ENCODE peak calls at places on chromosomes 13 and 19, in six cellular contexts. K is A549, B is right lobe of liver, L is lower leg skin, V is esophagus squamous epithelium, H is sigmoid colon. E is an unnamed sample.

GRCh38 chr13:113417836-113418721 is 35.2 kb downstream of the ADPRHL1 start:
- DNase-seq in V (no peak), H (no peak), B (no peak), L (no peak), K (no peak), E (no peak)

GRCh38 chr19:48629599-48630288 is 7.4 kb downstream of the DBP start:
- DNase-seq in L (no peak), H (peak), K (no peak), B (peak), V (no peak), E (no peak)

GRCh38 chr13:29310806-29311205 is 284.7 kb downstream of the SLC7A1 start:
- DNase-seq in B (no peak), V (no peak), K (no peak), H (no peak), L (no peak), E (no peak)

GRCh38 chr19:30268601-30269000 is 103.6 kb upstream of the ZNF536 start:
- DNase-seq in K (no peak), L (no peak), H (no peak), V (no peak), B (no peak), E (no peak)

GRCh38 chr19:15115080-15115479 is 7.9 kb downstream of the SYDE1 start:
- DNase-seq in H (peak), K (no peak), B (peak), V (no peak), L (no peak), E (no peak)

GRCh38 chr19:22831211-22831610 is 880 bp upstream of the ZNF723 start:
- DNase-seq in V (no peak), B (no peak), K (no peak), H (no peak), L (peak), E (no peak)

GRCh38 chr13:107351305-107351704 is 783.4 kb upstream of the ARGLU1 start:
- DNase-seq in K (no peak), L (no peak), V (no peak), B (no peak), H (no peak), E (no peak)

GRCh38 chr19:34995551-34995950 is 4.6 kb upstream of the GRAMD1A start:
- DNase-seq in B (no peak), K (no peak), L (no peak), V (no peak), H (no peak), E (no peak)

GRCh38 chr13:113914333-113915011 is 50.6 kb upstream of the GAS6 start:
- DNase-seq in K (no peak), H (no peak), V (no peak), B (no peak), L (peak), E (peak)

GRCh38 chr13:20903164-20903475 is 574 bp upstream of the XPO4 start:
- DNase-seq in V (no peak), H (no peak), L (no peak), K (no peak), B (no peak), E (no peak)

GRCh38 chr19:58154287-58154678 is 3.7 kb upstream of the ZNF329 start:
- DNase-seq in L (no peak), V (no peak), B (peak), K (no peak), H (peak), E (no peak)

GRCh38 chr19:29315566-29315965 is 102.6 kb upstream of the UQCRFS1 start:
- DNase-seq in V (no peak), B (no peak), K (no peak), L (no peak), H (no peak), E (no peak)

GRCh38 chr13:48210178-48210577 is 22.8 kb upstream of the ITM2B start:
- DNase-seq in L (no peak), V (no peak), B (no peak), K (peak), H (no peak), E (no peak)

GRCh38 chr19:39413269-39413902 is 917 bp downstream of the PLEKHG2 start:
- DNase-seq in V (no peak), B (peak), L (peak), H (peak), K (peak), E (no peak)

GRCh38 chr13:77105051-77105450 is 78.1 kb upstream of the FBXL3 start:
- DNase-seq in B (no peak), L (no peak), H (no peak), V (no peak), K (no peak), E (no peak)

GRCh38 chr13:23771966-23772365 is 117.2 kb downstream of the MIPEP start:
- DNase-seq in B (no peak), L (no peak), K (no peak), V (no peak), H (no peak), E (no peak)

GRCh38 chr19:38793186-38793585 is 4.2 kb downstream of the LGALS7B start:
- DNase-seq in L (no peak), B (no peak), H (no peak), K (no peak), V (no peak), E (no peak)

GRCh38 chr19:49097453-49098288 is 12.4 kb downstream of the SNRNP70 start:
- DNase-seq in L (peak), H (peak), B (peak), K (peak), V (no peak), E (no peak)

GRCh38 chr19:1324792-1325567 is 39.3 kb downstream of the EFNA2 start:
- DNase-seq in K (peak), H (peak), V (no peak), L (peak), B (peak), E (no peak)

GRCh38 chr19:21568816-21569496 is 63.6 kb downstream of the ZNF429 start:
- DNase-seq in L (peak), H (peak), K (no peak), B (peak), V (no peak), E (no peak)
- TF ChIP-seq POLR2A in L (no peak), H (peak), K (no peak), B (peak), V (no peak), E (no peak)

GRCh38 chr19:4399871-4400768 is at the start of gene SH3GL1:
- DNase-seq in V (peak), B (peak), H (peak), K (peak), L (peak), E (no peak)
- TF ChIP-seq POLR2A in V (peak), B (peak), H (no peak), K (peak), L (no peak), E (peak)

DNA sequence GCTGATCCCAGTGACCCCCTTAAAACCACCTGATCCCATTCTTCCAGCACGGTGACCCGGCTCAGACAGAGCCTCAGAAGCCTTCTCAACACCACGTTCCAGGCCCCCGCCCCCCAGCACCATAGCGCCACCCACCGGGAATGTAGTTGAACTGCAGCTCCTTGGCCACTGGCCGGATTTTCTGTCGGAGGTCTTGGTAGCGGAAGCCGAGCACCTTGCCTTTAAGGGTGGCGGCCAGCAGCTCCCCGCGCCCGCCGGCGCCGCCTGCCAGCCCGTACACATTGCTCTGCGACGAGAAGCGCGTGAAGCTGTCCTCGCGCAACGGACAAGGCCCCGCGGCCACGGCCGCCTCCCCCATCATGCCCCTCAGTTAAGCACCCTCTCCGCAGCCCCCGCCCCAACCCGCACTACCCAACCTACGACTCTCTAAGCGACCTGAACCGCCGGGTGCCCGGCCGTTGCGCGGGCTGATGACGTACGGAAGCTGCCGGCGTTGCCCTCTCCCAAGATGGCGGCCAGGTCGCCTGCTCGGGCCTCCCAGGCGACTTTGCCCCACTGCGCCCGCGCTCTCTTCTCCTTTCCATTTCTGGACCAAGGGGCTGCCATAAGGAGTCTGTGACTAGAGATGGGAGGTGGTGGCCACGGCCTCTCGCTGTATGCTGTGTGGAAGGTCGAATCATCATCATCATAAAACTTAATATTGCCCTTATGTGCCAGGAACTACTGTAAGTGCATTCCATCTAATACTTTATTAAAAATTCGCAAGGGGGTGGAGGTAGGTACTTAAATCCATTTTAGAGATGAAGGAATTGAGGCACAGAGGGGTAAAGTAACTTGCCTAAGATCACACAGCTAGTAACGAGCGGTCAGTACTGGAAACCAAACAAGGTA is at the start of gene KPTN:
- DNase-seq in V (peak), H (peak), K (peak), L (peak), B (peak), E (no peak)
- TF ChIP-seq POLR2A in V (no peak), H (no peak), K (peak), L (no peak), B (peak), E (no peak)

DNA sequence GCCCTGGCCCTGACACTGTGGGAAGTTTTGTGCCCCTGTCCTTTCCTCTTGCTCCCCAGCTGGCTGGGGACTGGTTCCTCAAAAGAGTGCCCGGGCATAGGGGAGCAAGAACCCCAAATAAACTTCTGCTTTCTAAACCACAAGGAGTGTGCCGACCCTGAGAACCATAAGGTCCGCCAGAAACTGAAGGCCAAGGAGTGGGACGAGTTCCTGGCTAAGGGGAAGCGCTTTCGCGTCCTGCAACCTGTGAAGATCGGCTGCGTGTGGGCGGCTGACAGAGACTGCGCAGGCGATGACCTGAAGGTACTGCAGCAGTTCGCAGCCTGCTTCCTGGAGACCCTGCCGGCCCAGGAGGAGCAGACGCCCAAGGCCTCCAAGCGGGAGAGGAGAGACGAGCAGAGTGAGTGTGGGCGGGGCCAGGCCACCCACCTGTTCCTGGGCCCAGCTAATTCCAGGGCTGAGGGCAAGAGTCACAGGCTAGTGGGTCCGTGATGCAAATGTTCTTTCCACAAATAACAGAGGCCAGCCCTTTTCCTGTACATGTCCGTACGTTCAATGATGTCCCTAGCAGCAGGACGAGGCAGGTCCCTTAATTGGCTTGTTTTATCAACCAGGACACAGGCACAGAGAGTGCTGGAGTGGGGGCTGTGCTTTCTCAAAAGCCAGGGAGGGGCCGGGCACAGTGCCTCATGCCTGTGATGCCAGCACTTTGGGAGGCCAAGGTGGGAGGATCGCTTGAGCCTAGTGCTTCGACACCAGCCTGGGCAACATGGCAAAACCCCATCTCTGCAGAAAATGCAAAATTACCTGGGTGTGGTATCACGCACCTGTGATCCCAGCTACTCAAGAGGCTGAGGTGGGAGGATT is 25.6 kb downstream of the UBXN6 start:
- DNase-seq in K (no peak), L (no peak), H (no peak), B (no peak), V (no peak), E (no peak)
- TF ChIP-seq POLR2A in K (no peak), L (no peak), H (no peak), B (no peak), V (no peak), E (no peak)

DNA sequence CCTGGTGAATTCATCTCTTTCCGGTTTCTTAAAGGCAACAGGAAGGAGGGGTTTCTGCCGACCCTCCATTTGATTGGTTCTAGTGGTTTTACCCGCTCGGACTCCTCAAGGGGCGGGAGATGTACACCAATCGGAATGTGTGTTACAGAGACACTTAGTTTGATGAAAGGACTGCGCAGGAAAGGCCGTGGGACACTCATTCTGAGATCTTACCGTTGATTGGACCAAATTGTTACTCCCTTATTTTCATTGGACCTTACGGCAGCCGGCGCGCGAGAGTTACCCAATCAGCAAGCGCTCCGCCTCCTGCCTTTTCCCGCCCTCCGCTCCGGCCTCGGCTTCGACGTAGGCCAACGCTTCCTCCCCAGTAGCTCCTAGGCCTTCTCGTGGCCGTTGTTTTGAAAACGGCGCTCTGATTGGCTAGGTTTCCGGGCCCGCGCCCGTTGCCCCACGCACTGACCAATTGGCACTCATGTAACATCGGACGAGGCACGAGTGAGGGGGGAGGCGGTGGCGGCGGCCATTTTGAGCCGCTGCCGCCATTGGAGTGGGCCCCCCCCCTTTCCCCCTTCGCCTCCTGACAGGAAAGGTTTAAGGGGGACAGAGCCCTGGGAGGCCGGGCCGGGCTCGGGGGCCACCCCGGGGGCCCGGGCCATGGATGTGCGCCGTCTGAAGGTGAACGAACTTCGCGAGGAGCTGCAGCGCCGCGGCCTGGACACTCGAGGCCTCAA is at the start of gene HNRNPUL1:
- DNase-seq in B (peak), K (peak), H (peak), L (peak), V (peak), E (peak)
- TF ChIP-seq POLR2A in B (peak), K (peak), H (no peak), L (no peak), V (no peak), E (no peak)

DNA sequence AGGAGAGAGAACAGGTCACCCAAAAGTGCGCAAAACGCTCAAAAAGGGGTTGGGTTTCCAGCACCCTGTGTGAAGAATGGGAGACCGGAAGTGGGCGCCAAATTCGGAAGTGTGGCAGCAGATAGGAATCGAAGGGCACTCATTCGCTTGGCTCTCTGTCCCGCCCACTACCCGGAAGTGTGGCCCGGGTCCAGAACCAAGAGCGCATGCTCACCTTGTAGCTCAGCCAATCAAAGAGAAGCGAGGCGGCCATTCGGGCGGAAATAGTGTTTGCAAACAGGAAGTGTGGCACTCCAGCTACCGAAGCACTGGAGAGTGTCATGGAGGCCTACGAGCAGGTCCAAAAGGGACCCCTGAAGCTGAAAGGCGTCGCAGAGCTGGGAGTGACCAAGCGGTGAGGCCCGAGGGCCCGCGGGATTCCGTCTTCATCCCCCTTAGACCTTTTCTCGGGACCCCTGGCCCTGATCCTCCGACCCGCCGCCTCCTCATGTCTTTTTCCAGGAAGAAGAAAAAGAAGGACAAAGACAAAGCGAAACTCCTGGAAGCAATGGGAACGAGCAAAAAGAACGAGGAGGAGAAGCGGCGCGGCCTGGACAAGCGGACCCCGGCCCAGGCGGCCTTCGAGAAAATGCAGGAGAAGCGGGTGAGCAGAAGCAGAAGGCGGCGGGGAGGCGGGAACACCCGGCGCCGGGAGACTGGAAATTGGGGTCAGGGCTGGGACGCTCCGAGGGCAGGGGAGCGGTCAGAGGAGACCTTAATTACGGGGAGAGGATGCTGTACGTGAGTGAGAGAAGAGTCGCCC is at the start of gene FAM32A:
- DNase-seq in L (peak), V (peak), H (peak), B (peak), K (peak), E (no peak)
- TF ChIP-seq POLR2A in L (no peak), V (peak), H (peak), B (peak), K (no peak), E (no peak)

DNA sequence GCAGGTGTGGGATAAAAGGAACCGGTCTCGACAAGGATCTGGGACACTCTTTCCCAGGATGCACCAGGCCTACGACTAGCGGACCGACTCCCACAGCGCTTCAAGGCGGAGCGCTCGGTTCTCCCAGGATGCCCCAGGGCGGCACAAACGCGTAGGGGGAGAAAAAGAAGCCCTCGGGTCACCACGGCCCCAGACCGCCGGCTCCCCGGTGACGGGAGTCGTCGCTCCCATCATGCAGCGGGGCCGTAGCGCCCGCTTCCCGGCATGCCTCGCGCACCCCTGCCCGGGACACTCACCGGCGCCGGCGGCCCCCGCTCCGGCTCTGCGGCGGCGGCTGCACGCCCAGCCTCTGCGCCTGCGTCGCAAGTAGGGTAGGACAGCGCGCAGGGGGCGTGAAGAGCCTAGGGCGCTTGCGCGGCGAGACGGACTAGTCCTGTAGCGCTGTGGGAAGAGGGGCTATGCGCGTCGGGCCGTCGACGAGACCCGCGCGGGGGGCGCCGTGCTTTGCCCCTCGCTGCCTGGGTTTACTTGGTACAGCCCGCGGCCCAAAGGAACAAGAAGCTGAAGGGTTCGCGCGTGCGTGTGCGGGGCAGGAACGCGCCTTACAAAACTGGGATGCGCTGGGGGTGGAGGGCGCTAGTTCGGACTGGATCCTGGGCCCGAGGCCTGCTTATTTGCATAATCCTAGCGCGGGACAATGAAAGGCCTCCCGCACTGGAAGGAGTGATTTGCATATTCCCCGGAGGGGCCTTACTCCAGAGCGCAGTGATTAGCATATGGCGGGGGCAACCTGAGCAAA is at the start of gene ZNF428:
- DNase-seq in B (peak), L (peak), V (peak), H (peak), K (peak), E (peak)
- TF ChIP-seq POLR2A in B (peak), L (no peak), V (peak), H (peak), K (peak), E (no peak)

GRCh38 chr19:6530385-6531162 is at the start of gene TNFSF9:
- DNase-seq in H (peak), V (no peak), L (peak), B (peak), K (peak), E (no peak)
- TF ChIP-seq POLR2A in H (no peak), V (peak), L (no peak), B (peak), K (peak), E (peak)

DNA sequence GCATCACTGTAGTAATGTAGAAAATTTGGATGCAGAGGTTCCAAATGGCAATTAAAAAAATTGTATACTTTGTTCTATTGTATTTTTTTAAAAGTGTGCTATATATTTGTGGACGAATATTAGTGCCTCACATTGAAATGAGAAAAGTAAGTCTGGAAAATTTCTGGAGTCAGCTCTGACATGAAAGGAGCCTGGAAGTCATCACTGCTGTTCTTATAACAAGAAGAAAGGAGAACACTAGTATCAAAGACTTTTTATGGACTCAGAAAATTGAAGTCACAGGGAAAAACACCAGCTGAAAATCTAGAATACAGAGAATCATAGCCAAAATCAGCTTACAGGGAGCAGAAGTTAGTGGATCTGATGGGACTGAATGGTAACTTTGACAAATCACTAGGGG is 1450.7 kb upstream of the SPRY2 start:
- DNase-seq in L (no peak), B (no peak), H (no peak), V (no peak), K (no peak), E (no peak)
- TF ChIP-seq POLR2A in L (no peak), B (no peak), H (no peak), V (no peak), K (no peak), E (no peak)

E was measured in vagina.